ENCODE peak calls at places on chromosomes 4 and X, in nine cellular contexts. I, Y, F, P, A, V, M, R and Q are unnamed samples.

GRCh38 chrX:150219374-150220185 is 143.5 kb upstream of the MAMLD1 start:
- DNase-seq in I (no peak), Y (peak; percentile 10), F (peak; percentile 91), P (no peak), A (no peak), V (no peak), M (no peak), R (peak; percentile 39), Q (no peak)

GRCh38 chr4:36310793-36311192 is 29.4 kb downstream of the DTHD1 start:
- DNase-seq in I (no peak), Y (no peak), F (no peak), P (no peak), A (no peak), V (peak; percentile 10), M (no peak), R (no peak), Q (peak; percentile 81)

GRCh38 chr4:123840232-123840631 is 443.6 kb downstream of the SPRY1 start:
- DNase-seq in I (no peak), Y (no peak), F (no peak), P (no peak), A (no peak), V (no peak), M (no peak), R (no peak), Q (no peak)

GRCh38 chr4:182643801-182644311 is 273.3 kb downstream of the DCTD start:
- DNase-seq in I (no peak), Y (peak; percentile 16), F (peak; percentile 87), P (no peak), A (no peak), V (no peak), M (no peak), R (peak; percentile 78), Q (no peak)

GRCh38 chrX:40111868-40112267 is 14.1 kb upstream of the BCOR start:
- DNase-seq in I (no peak), Y (no peak), F (no peak), P (no peak), A (no peak), V (no peak), M (no peak), R (no peak), Q (no peak)

GRCh38 chrX:101040197-101040596 is 11.7 kb downstream of the TRMT2B start:
- DNase-seq in I (no peak), Y (no peak), F (no peak), P (no peak), A (no peak), V (no peak), M (no peak), R (no peak), Q (no peak)

GRCh38 chrX:110317079-110317819 is 636 bp downstream of the AMMECR1 start:
- DNase-seq in I (no peak), Y (peak; percentile 23), F (peak; percentile 44), P (no peak), A (peak; percentile 27), V (peak; percentile 24), M (peak; percentile 65), R (no peak), Q (peak; percentile 15)

GRCh38 chrX:74505437-74505836 is 84.1 kb downstream of the SLC16A2 start:
- DNase-seq in I (no peak), Y (no peak), F (no peak), P (no peak), A (no peak), V (no peak), M (no peak), R (no peak), Q (no peak)

GRCh38 chr4:82500106-82500738 is 61.6 kb downstream of the TMEM150C start:
- DNase-seq in I (no peak), Y (no peak), F (no peak), P (peak; percentile 19), A (no peak), V (no peak), M (no peak), R (peak; percentile 41), Q (no peak)

GRCh38 chr4:6472387-6473263 is at the start of gene PPP2R2C:
- DNase-seq in I (no peak), Y (no peak), F (no peak), P (no peak), A (no peak), V (no peak), M (no peak), R (no peak), Q (peak; percentile 82)

GRCh38 chr4:138222041-138222440 is 20.1 kb downstream of the SLC7A11 start:
- DNase-seq in I (no peak), Y (no peak), F (peak; percentile 45), P (no peak), A (no peak), V (no peak), M (no peak), R (peak; percentile 83), Q (no peak)

GRCh38 chrX:11687157-11687556 is 21.4 kb upstream of the ARHGAP6 start:
- DNase-seq in I (no peak), Y (no peak), F (no peak), P (no peak), A (no peak), V (no peak), M (no peak), R (no peak), Q (no peak)

GRCh38 chr4:152660526-152660925 is 19.3 kb downstream of the TMEM154 start:
- DNase-seq in I (no peak), Y (no peak), F (no peak), P (no peak), A (no peak), V (no peak), M (no peak), R (no peak), Q (no peak)

GRCh38 chr4:188534917-188535316 is 395.7 kb downstream of the TRIML1 start:
- DNase-seq in I (no peak), Y (no peak), F (no peak), P (no peak), A (no peak), V (no peak), M (no peak), R (no peak), Q (no peak)

GRCh38 chr4:78778530-78778929 is 2.4 kb downstream of the BMP2K start:
- DNase-seq in I (no peak), Y (no peak), F (no peak), P (no peak), A (no peak), V (no peak), M (no peak), R (no peak), Q (no peak)

GRCh38 chr4:83139514-83140156 is 25.1 kb upstream of the PLAC8 start:
- DNase-seq in I (no peak), Y (no peak), F (no peak), P (no peak), A (no peak), V (no peak), M (no peak), R (no peak), Q (no peak)

GRCh38 chrX:24465524-24465850 is 401 bp downstream of the PDK3 start:
- DNase-seq in I (no peak), Y (no peak), F (no peak), P (no peak), A (no peak), V (no peak), M (no peak), R (no peak), Q (peak; percentile 34)

GRCh38 chr4:6779667-6780565 is 2.6 kb upstream of the KIAA0232 start:
- DNase-seq in I (no peak), Y (no peak), F (peak; percentile 16), P (no peak), A (no peak), V (no peak), M (peak; percentile 48), R (no peak), Q (peak; percentile 90)

GRCh38 chr4:45292844-45293243 is 566.5 kb upstream of the GNPDA2 start:
- DNase-seq in I (no peak), Y (no peak), F (no peak), P (no peak), A (no peak), V (no peak), M (no peak), R (no peak), Q (no peak)

GRCh38 chrX:20267924-20268701 is 1.4 kb upstream of the RPS6KA3 start:
- DNase-seq in I (no peak), Y (peak; percentile 58), F (peak; percentile 47), P (no peak), A (peak; percentile 59), V (peak; percentile 21), M (no peak), R (no peak), Q (no peak)

GRCh38 chr4:98260047-98260578 is 1.1 kb upstream of the RAP1GDS1 start:
- DNase-seq in I (no peak), Y (peak; percentile 51), F (peak; percentile 33), P (peak; percentile 5), A (peak; percentile 56), V (no peak), M (peak; percentile 63), R (no peak), Q (peak; percentile 5)

GRCh38 chr4:88938138-88938537 is 118.8 kb downstream of the FAM13A start:
- DNase-seq in I (peak; percentile 78), Y (no peak), F (peak; percentile 79), P (no peak), A (no peak), V (no peak), M (no peak), R (peak; percentile 83), Q (no peak)

GRCh38 chr4:6773616-6774540 is 8.6 kb upstream of the KIAA0232 start:
- DNase-seq in I (no peak), Y (no peak), F (no peak), P (no peak), A (no peak), V (no peak), M (no peak), R (no peak), Q (no peak)

GRCh38 chr4:7876096-7876993 is 63.3 kb downstream of the AFAP1 start:
- DNase-seq in I (no peak), Y (no peak), F (no peak), P (no peak), A (no peak), V (peak; percentile 21), M (no peak), R (no peak), Q (no peak)

GRCh38 chrX:153685751-153686676 is 1.7 kb upstream of the SLC6A8 start:
- DNase-seq in I (no peak), Y (no peak), F (no peak), P (no peak), A (no peak), V (no peak), M (no peak), R (no peak), Q (no peak)

GRCh38 chrX:71586929-71587328 is 8.7 kb downstream of the GCNA start:
- DNase-seq in I (no peak), Y (no peak), F (no peak), P (no peak), A (no peak), V (no peak), M (no peak), R (no peak), Q (no peak)

GRCh38 chr4:76831475-76832390 is 66.2 kb downstream of the SOWAHB start:
- DNase-seq in I (no peak), Y (no peak), F (no peak), P (no peak), A (no peak), V (no peak), M (no peak), R (no peak), Q (no peak)

GRCh38 chr4:151887151-151887815 is 126.5 kb upstream of the GATB start:
- DNase-seq in I (no peak), Y (no peak), F (peak; percentile 58), P (no peak), A (no peak), V (no peak), M (no peak), R (no peak), Q (no peak)

GRCh38 chrX:135295238-135295943 is 13.9 kb upstream of the ETDC start:
- DNase-seq in I (no peak), Y (peak; percentile 29), F (peak; percentile 69), P (no peak), A (no peak), V (peak; percentile 6), M (peak; percentile 61), R (no peak), Q (peak; percentile 45)

GRCh38 chrX:70087857-70088256 is 25.6 kb downstream of the OTUD6A start:
- DNase-seq in I (no peak), Y (no peak), F (no peak), P (no peak), A (peak; percentile 50), V (no peak), M (no peak), R (peak; percentile 11), Q (no peak)

GRCh38 chr4:17173300-17173699 is 274.9 kb upstream of the LDB2 start:
- DNase-seq in I (no peak), Y (no peak), F (peak; percentile 76), P (no peak), A (no peak), V (peak; percentile 16), M (peak; percentile 68), R (no peak), Q (no peak)